ENCODE peak calls at places on chromosomes 7 and 10, in seven cellular contexts. One of them, this sample, is unnamed.
A peak's percentile ranks its signal among the peaks of the same experiment; 100 is the strongest.

GRCh38 chr10:69883256-69883655 is 81.5 kb downstream of the COL13A1 start:
- DNase-seq in cardiac muscle cell: no peak
- DNase-seq in AG04450: no peak
- DNase-seq in glutamatergic neuron: no peak
- DNase-seq in mesendoderm: peak; percentile 74
- DNase-seq in ACHN: no peak
- DNase-seq in HuH-7: peak; percentile 56
- DNase-seq in this sample: no peak

GRCh38 chr7:45435846-45436245 is 138.3 kb upstream of the ADCY1 start:
- DNase-seq in cardiac muscle cell: peak; percentile 88
- DNase-seq in AG04450: no peak
- DNase-seq in glutamatergic neuron: no peak
- DNase-seq in mesendoderm: no peak
- DNase-seq in ACHN: peak; percentile 88
- DNase-seq in HuH-7: no peak
- DNase-seq in this sample: no peak

GRCh38 chr10:8544057-8544380 is 489.5 kb downstream of the GATA3 start:
- DNase-seq in cardiac muscle cell: no peak
- DNase-seq in AG04450: no peak
- DNase-seq in glutamatergic neuron: no peak
- DNase-seq in mesendoderm: no peak
- DNase-seq in ACHN: no peak
- DNase-seq in HuH-7: no peak
- DNase-seq in this sample: no peak

GRCh38 chr7:46764100-46764941 is 817.6 kb downstream of the TNS3 start:
- DNase-seq in cardiac muscle cell: peak; percentile 95
- DNase-seq in AG04450: peak; percentile 82
- DNase-seq in glutamatergic neuron: no peak
- DNase-seq in mesendoderm: no peak
- DNase-seq in ACHN: peak; percentile 98
- DNase-seq in HuH-7: no peak
- DNase-seq in this sample: no peak

GRCh38 chr7:37718585-37718984 is 35.0 kb downstream of the GPR141 start:
- DNase-seq in cardiac muscle cell: no peak
- DNase-seq in AG04450: no peak
- DNase-seq in glutamatergic neuron: no peak
- DNase-seq in mesendoderm: no peak
- DNase-seq in ACHN: no peak
- DNase-seq in HuH-7: no peak
- DNase-seq in this sample: no peak

GRCh38 chr7:136847858-136848257 is 20.6 kb upstream of the CHRM2 start:
- DNase-seq in cardiac muscle cell: no peak
- DNase-seq in AG04450: no peak
- DNase-seq in glutamatergic neuron: no peak
- DNase-seq in mesendoderm: no peak
- DNase-seq in ACHN: no peak
- DNase-seq in HuH-7: no peak
- DNase-seq in this sample: no peak

GRCh38 chr7:128172963-128173362 is 68.1 kb upstream of the LEP start:
- DNase-seq in cardiac muscle cell: no peak
- DNase-seq in AG04450: no peak
- DNase-seq in glutamatergic neuron: no peak
- DNase-seq in mesendoderm: no peak
- DNase-seq in ACHN: no peak
- DNase-seq in HuH-7: no peak
- DNase-seq in this sample: no peak

GRCh38 chr10:103668351-103669242 is 175.1 kb downstream of the NEURL1 start:
- DNase-seq in cardiac muscle cell: peak; percentile 78
- DNase-seq in AG04450: no peak
- DNase-seq in glutamatergic neuron: no peak
- DNase-seq in mesendoderm: no peak
- DNase-seq in ACHN: peak; percentile 24
- DNase-seq in HuH-7: no peak
- DNase-seq in this sample: peak; percentile 73

GRCh38 chr10:92696606-92697383 is 7.0 kb downstream of the HHEX start:
- DNase-seq in cardiac muscle cell: no peak
- DNase-seq in AG04450: no peak
- DNase-seq in glutamatergic neuron: no peak
- DNase-seq in mesendoderm: peak; percentile 66
- DNase-seq in ACHN: peak; percentile 71
- DNase-seq in HuH-7: peak; percentile 39
- DNase-seq in this sample: peak; percentile 12

GRCh38 chr7:131935180-131935579 is 378.8 kb upstream of the PODXL start:
- DNase-seq in cardiac muscle cell: no peak
- DNase-seq in AG04450: no peak
- DNase-seq in glutamatergic neuron: no peak
- DNase-seq in mesendoderm: no peak
- DNase-seq in ACHN: no peak
- DNase-seq in HuH-7: no peak
- DNase-seq in this sample: no peak

GRCh38 chr10:22054946-22055345 is 51.4 kb upstream of the DNAJC1 start:
- DNase-seq in cardiac muscle cell: peak; percentile 38
- DNase-seq in AG04450: no peak
- DNase-seq in glutamatergic neuron: no peak
- DNase-seq in mesendoderm: peak; percentile 74
- DNase-seq in ACHN: peak; percentile 11
- DNase-seq in HuH-7: no peak
- DNase-seq in this sample: no peak

GRCh38 chr7:146652176-146652575 is 535.6 kb downstream of the CNTNAP2 start:
- DNase-seq in cardiac muscle cell: no peak
- DNase-seq in AG04450: no peak
- DNase-seq in glutamatergic neuron: no peak
- DNase-seq in mesendoderm: no peak
- DNase-seq in ACHN: no peak
- DNase-seq in HuH-7: no peak
- DNase-seq in this sample: no peak

GRCh38 chr7:27300401-27300800 is 57.8 kb downstream of the EVX1 start:
- DNase-seq in cardiac muscle cell: no peak
- DNase-seq in AG04450: no peak
- DNase-seq in glutamatergic neuron: no peak
- DNase-seq in mesendoderm: no peak
- DNase-seq in ACHN: no peak
- DNase-seq in HuH-7: no peak
- DNase-seq in this sample: no peak

This sample was measured in retina.